ENCODE peak calls at places on chromosomes 12 and 14, in six cellular contexts. Y is ovary, S is uterus, M is heart right ventricle, X is Peyer's patch, K is GM23338. A is an unnamed sample.

GRCh38 chr12:44307506-44308168 is 471.8 kb downstream of the TMEM117 start:
- DNase-seq in Y (no peak), S (no peak), M (no peak), X (no peak), K (no peak), A (no peak)

GRCh38 chr12:32993404-32993803 is 96.8 kb upstream of the PKP2 start:
- DNase-seq in Y (no peak), S (no peak), M (no peak), X (no peak), K (no peak), A (no peak)

GRCh38 chr12:113208041-113208934 is 13.0 kb upstream of the TPCN1 start:
- DNase-seq in Y (no peak), S (no peak), M (peak; percentile 46), X (peak; percentile 90), K (peak; percentile 30), A (peak; percentile 77)

GRCh38 chr12:117025481-117026151 is 73.6 kb downstream of the TESC start:
- DNase-seq in Y (peak; percentile 76), S (peak; percentile 49), M (peak; percentile 56), X (peak; percentile 48), K (peak; percentile 93), A (peak; percentile 62)

GRCh38 chr12:53965251-53966069 is 7.5 kb upstream of the HOXC11 start:
- DNase-seq in Y (peak; percentile 19), S (peak; percentile 28), M (no peak), X (no peak), K (peak; percentile 96), A (no peak)

GRCh38 chr12:99985631-99986030 is 895 bp upstream of the ANKS1B start:
- DNase-seq in Y (no peak), S (no peak), M (no peak), X (no peak), K (no peak), A (no peak)

GRCh38 chr14:64337901-64338615 is 43.9 kb upstream of the ESR2 start:
- DNase-seq in Y (peak; percentile 51), S (peak; percentile 37), M (no peak), X (peak; percentile 46), K (peak; percentile 92), A (no peak)

GRCh38 chr12:92191061-92191460 is 45.4 kb upstream of the BTG1 start:
- DNase-seq in Y (no peak), S (no peak), M (no peak), X (no peak), K (no peak), A (no peak)

GRCh38 chr14:100450049-100450448 is 126.9 kb downstream of the SLC25A47 start:
- DNase-seq in Y (no peak), S (no peak), M (no peak), X (no peak), K (no peak), A (no peak)

GRCh38 chr14:28321475-28322244 is 444.9 kb upstream of the FOXG1 start:
- DNase-seq in Y (no peak), S (no peak), M (no peak), X (no peak), K (no peak), A (no peak)

GRCh38 chr12:72432037-72432604 is 160.0 kb downstream of the TRHDE start:
- DNase-seq in Y (no peak), S (no peak), M (no peak), X (no peak), K (no peak), A (no peak)

GRCh38 chr14:55609681-55610080 is 29.7 kb downstream of the KTN1 start:
- DNase-seq in Y (no peak), S (no peak), M (no peak), X (no peak), K (peak; percentile 56), A (no peak)

GRCh38 chr12:115468087-115468510 is 784.1 kb upstream of the TBX3 start:
- DNase-seq in Y (no peak), S (no peak), M (no peak), X (no peak), K (no peak), A (no peak)

GRCh38 chr14:33733310-33733709 is 217.6 kb downstream of the EGLN3 start:
- DNase-seq in Y (no peak), S (no peak), M (no peak), X (no peak), K (no peak), A (no peak)

GRCh38 chr14:64217318-64217717 is 76.9 kb downstream of the ESR2 start:
- DNase-seq in Y (no peak), S (peak; percentile 6), M (no peak), X (peak; percentile 58), K (no peak), A (no peak)

GRCh38 chr12:92696240-92696639 is 6.5 kb upstream of the PLEKHG7 start:
- DNase-seq in Y (no peak), S (no peak), M (peak; percentile 42), X (no peak), K (no peak), A (peak; percentile 80)

GRCh38 chr12:116324684-116325664 is 47.5 kb upstream of the MED13L start:
- DNase-seq in Y (no peak), S (no peak), M (no peak), X (peak; percentile 32), K (no peak), A (no peak)

GRCh38 chr12:17456486-17456885 is 633.5 kb downstream of the RERGL start:
- DNase-seq in Y (no peak), S (no peak), M (no peak), X (no peak), K (no peak), A (no peak)

GRCh38 chr14:60815371-60815770 is 80.8 kb downstream of the MNAT1 start:
- DNase-seq in Y (no peak), S (no peak), M (no peak), X (no peak), K (no peak), A (no peak)

GRCh38 chr12:28933864-28934527 is 215.1 kb upstream of the FAR2 start:
- DNase-seq in Y (no peak), S (no peak), M (no peak), X (no peak), K (no peak), A (no peak)

GRCh38 chr12:49231881-49232650 is 32.8 kb upstream of the TUBA1C start:
- DNase-seq in Y (no peak), S (peak; percentile 32), M (no peak), X (no peak), K (no peak), A (no peak)

GRCh38 chr12:75489613-75490210 is 9.2 kb downstream of the GLIPR1 start:
- DNase-seq in Y (no peak), S (no peak), M (no peak), X (no peak), K (peak; percentile 12), A (no peak)

GRCh38 chr14:51228890-51229289 is 11.2 kb upstream of the TMX1 start:
- DNase-seq in Y (no peak), S (no peak), M (no peak), X (no peak), K (no peak), A (no peak)

GRCh38 chr14:42130809-42131208 is 524.1 kb downstream of the LRFN5 start:
- DNase-seq in Y (no peak), S (no peak), M (no peak), X (no peak), K (no peak), A (no peak)

GRCh38 chr12:123998960-123999359 is 25.9 kb downstream of the ZNF664 start:
- DNase-seq in Y (no peak), S (no peak), M (no peak), X (no peak), K (no peak), A (no peak)

GRCh38 chr12:123944696-123945095 is 27.9 kb downstream of the CCDC92 start:
- DNase-seq in Y (no peak), S (no peak), M (no peak), X (no peak), K (no peak), A (no peak)

GRCh38 chr12:75389061-75389460 is 1.8 kb upstream of the GLIPR1L2 start:
- DNase-seq in Y (no peak), S (no peak), M (no peak), X (no peak), K (no peak), A (no peak)

GRCh38 chr12:62803756-62804155 is 131.2 kb downstream of the PPM1H start:
- DNase-seq in Y (no peak), S (no peak), M (no peak), X (no peak), K (no peak), A (no peak)

GRCh38 chr12:103288016-103288415 is 207.8 kb downstream of the C12orf42 start:
- DNase-seq in Y (no peak), S (no peak), M (no peak), X (no peak), K (peak; percentile 7), A (no peak)

GRCh38 chr12:65204886-65205525 is 35.6 kb downstream of the LEMD3 start:
- DNase-seq in Y (no peak), S (no peak), M (no peak), X (peak; percentile 34), K (no peak), A (no peak)

GRCh38 chr12:65205886-65206285 is 36.5 kb downstream of the LEMD3 start:
- DNase-seq in Y (no peak), S (no peak), M (no peak), X (peak; percentile 21), K (no peak), A (no peak)

GRCh38 chr12:65208125-65208524 is 38.7 kb downstream of the LEMD3 start:
- DNase-seq in Y (no peak), S (no peak), M (no peak), X (no peak), K (no peak), A (no peak)

GRCh38 chr12:65208957-65209654 is 39.7 kb downstream of the LEMD3 start:
- DNase-seq in Y (no peak), S (no peak), M (no peak), X (no peak), K (no peak), A (no peak)

GRCh38 chr12:65209655-65210043 is 40.3 kb downstream of the LEMD3 start:
- DNase-seq in Y (no peak), S (no peak), M (no peak), X (no peak), K (no peak), A (no peak)
- H3K27ac ChIP-seq in Y (no peak overlapping the region), S (no peak overlapping the region), M (no peak overlapping the region), X (no peak overlapping the region), K (no peak overlapping the region), A (no peak overlapping the region)

DNA sequence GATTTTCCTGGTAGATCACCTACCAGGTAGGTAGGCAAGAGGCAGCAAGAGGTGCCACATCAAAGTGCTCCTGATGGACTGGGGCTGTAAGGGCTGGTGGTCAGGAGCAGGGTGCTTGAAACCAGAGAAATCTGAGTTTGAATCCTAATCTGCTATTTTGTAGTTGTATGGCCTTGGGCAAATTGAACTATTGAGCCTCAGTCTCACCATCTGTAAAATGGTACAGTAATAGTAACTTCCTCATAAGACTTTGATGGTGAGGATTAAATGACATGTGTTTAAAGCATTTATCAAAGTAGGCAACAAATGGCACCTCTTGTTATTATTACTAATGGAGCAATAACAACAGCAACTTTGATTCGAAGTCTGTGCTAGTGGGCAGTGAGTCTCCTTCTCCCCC is 32.0 kb downstream of the JDP2 start:
- DNase-seq in Y (no peak), S (no peak), M (no peak), X (no peak), K (no peak), A (no peak)
- H3K27ac ChIP-seq in Y (no peak overlapping the region), S (no peak overlapping the region), M (peak overlapping the region; percentile 67), X (peak overlapping the region; percentile 49), K (no peak overlapping the region), A (peak overlapping the region; percentile 26)

GRCh38 chr14:82704218-82704617 is 1170.6 kb upstream of the SEL1L start:
- DNase-seq in Y (no peak), S (no peak), M (no peak), X (no peak), K (no peak), A (no peak)
- H3K27ac ChIP-seq in Y (no peak overlapping the region), S (no peak overlapping the region), M (no peak overlapping the region), X (no peak overlapping the region), K (no peak overlapping the region), A (no peak overlapping the region)

GRCh38 chr14:75876526-75876925 is 105.3 kb downstream of the TGFB3 start:
- DNase-seq in Y (no peak), S (no peak), M (no peak), X (no peak), K (no peak), A (peak; percentile 47)
- H3K27ac ChIP-seq in Y (no peak overlapping the region), S (peak overlapping the region; percentile 35), M (no peak overlapping the region), X (no peak overlapping the region), K (no peak overlapping the region), A (no peak overlapping the region)

A was measured in right cardiac atrium.